ENCODE peak calls at places on chromosome 18, in four cellular contexts. One of them, this sample, is unnamed.

GRCh38 chr18:49237031-49237430 is 223.4 kb downstream of the DYM start:
- DNase-seq in lower lobe of right lung: no peak
- DNase-seq in RKO: no peak
- DNase-seq in CD8-positive, alpha-beta memory T cell: no peak
- DNase-seq in this sample: no peak

GRCh38 chr18:22471546-22472131 is 53.9 kb upstream of the CTAGE1 start:
- DNase-seq in RKO: no peak
- DNase-seq in CD8-positive, alpha-beta memory T cell: no peak
- DNase-seq in lower lobe of right lung: no peak
- DNase-seq in this sample: no peak

GRCh38 chr18:25299426-25299825 is 52.5 kb downstream of the ZNF521 start:
- DNase-seq in CD8-positive, alpha-beta memory T cell: no peak
- DNase-seq in RKO: no peak
- DNase-seq in lower lobe of right lung: no peak
- DNase-seq in this sample: no peak

GRCh38 chr18:8069708-8070107 is 502.6 kb downstream of the PTPRM start:
- DNase-seq in CD8-positive, alpha-beta memory T cell: no peak
- DNase-seq in lower lobe of right lung: no peak
- DNase-seq in RKO: no peak
- DNase-seq in this sample: no peak

GRCh38 chr18:24014062-24014985 is at the start of gene TTC39C:
- DNase-seq in lower lobe of right lung: peak
- DNase-seq in RKO: peak
- DNase-seq in CD8-positive, alpha-beta memory T cell: peak
- DNase-seq in this sample: peak

GRCh38 chr18:50458796-50459195 is 84.0 kb downstream of the SKA1 start:
- DNase-seq in CD8-positive, alpha-beta memory T cell: no peak
- DNase-seq in RKO: no peak
- DNase-seq in lower lobe of right lung: no peak
- DNase-seq in this sample: no peak

GRCh38 chr18:697771-698170 is 14.7 kb downstream of the ENOSF1 start:
- DNase-seq in CD8-positive, alpha-beta memory T cell: no peak
- DNase-seq in lower lobe of right lung: no peak
- DNase-seq in RKO: no peak
- DNase-seq in this sample: no peak

GRCh38 chr18:69239849-69240248 is 160.8 kb upstream of the DOK6 start:
- DNase-seq in lower lobe of right lung: no peak
- DNase-seq in RKO: no peak
- DNase-seq in CD8-positive, alpha-beta memory T cell: no peak
- DNase-seq in this sample: no peak

GRCh38 chr18:79681484-79682387 is 2.1 kb downstream of the CTDP1 start:
- DNase-seq in lower lobe of right lung: no peak
- DNase-seq in RKO: peak
- DNase-seq in CD8-positive, alpha-beta memory T cell: peak
- DNase-seq in this sample: peak

GRCh38 chr18:49227456-49227855 is 233.0 kb downstream of the DYM start:
- DNase-seq in CD8-positive, alpha-beta memory T cell: peak
- DNase-seq in lower lobe of right lung: no peak
- DNase-seq in RKO: no peak
- DNase-seq in this sample: peak